ENCODE peak calls at places on chromosomes 1 and 21, in ten cellular contexts. S is endothelial cell of umbilical vein, B is NB4, C is GM12878, D is vagina, G is breast epithelium, P is upper lobe of left lung, T is A549, E is stomach, U is IMR-90. L is an unnamed sample.

GRCh38 chr1:36766481-36766880 is 267.8 kb downstream of the GRIK3 start:
- DNase-seq in U (no peak), T (no peak), E (no peak), S (no peak), P (no peak), B (no peak), G (no peak), C (no peak), D (no peak), L (no peak)

GRCh38 chr21:35016071-35016470 is 33.0 kb downstream of the RUNX1 start:
- DNase-seq in B (no peak), T (no peak), C (no peak), G (no peak), D (peak), P (no peak), E (no peak), U (no peak), S (no peak), L (no peak)

GRCh38 chr1:85278853-85279314 is 2.5 kb upstream of the BCL10 start:
- DNase-seq in G (no peak), U (peak), S (peak), T (peak), D (no peak), P (no peak), E (peak), B (peak), C (no peak), L (no peak)

GRCh38 chr21:38494254-38494648 is 4.0 kb downstream of the ERG start:
- DNase-seq in S (no peak), E (no peak), U (no peak), C (no peak), P (no peak), B (no peak), G (no peak), T (no peak), D (no peak), L (no peak)

GRCh38 chr1:50415235-50416149 is 7.8 kb downstream of the DMRTA2 start:
- DNase-seq in G (no peak), U (no peak), C (no peak), T (no peak), S (no peak), P (peak), D (no peak), B (no peak), E (no peak), L (no peak)

GRCh38 chr21:36134820-36135390 is at the start of gene CBR3:
- DNase-seq in P (peak), T (peak), D (no peak), B (peak), E (peak), U (peak), S (peak), C (no peak), G (no peak), L (no peak)

GRCh38 chr1:119564548-119564947 is 57.5 kb downstream of the HSD3B1 start:
- DNase-seq in C (peak), B (no peak), S (no peak), D (no peak), P (no peak), E (no peak), U (no peak), T (no peak), G (no peak), L (no peak)

GRCh38 chr1:16617101-16617727 is 3.9 kb upstream of the NBPF1 start:
- DNase-seq in G (peak), T (no peak), D (peak), C (no peak), U (no peak), P (peak), B (no peak), E (peak), S (no peak), L (no peak)

GRCh38 chr1:156885314-156885713 is 8.2 kb upstream of the PEAR1 start:
- DNase-seq in U (no peak), S (no peak), P (no peak), D (no peak), E (no peak), C (no peak), B (no peak), T (no peak), G (no peak), L (no peak)

GRCh38 chr1:226624526-226624925 is 76.0 kb downstream of the STUM start:
- DNase-seq in E (no peak), B (no peak), D (no peak), G (no peak), C (no peak), U (peak), T (no peak), P (no peak), S (no peak), L (no peak)

GRCh38 chr1:46223472-46223943 is 20.4 kb downstream of the LURAP1 start:
- DNase-seq in C (no peak), S (peak), E (peak), T (peak), B (peak), G (peak), D (no peak), U (peak), P (no peak), L (no peak)

GRCh38 chr1:46221749-46222148 is 18.6 kb downstream of the LURAP1 start:
- DNase-seq in S (no peak), P (no peak), C (no peak), E (no peak), G (no peak), B (no peak), D (no peak), T (no peak), U (no peak), L (no peak)

GRCh38 chr1:46218443-46218842 is 15.3 kb downstream of the LURAP1 start:
- DNase-seq in S (no peak), D (no peak), P (no peak), U (no peak), T (no peak), G (no peak), E (no peak), B (no peak), C (no peak), L (no peak)

GRCh38 chr1:46219551-46220520 is 16.7 kb downstream of the LURAP1 start:
- DNase-seq in D (no peak), P (peak), C (no peak), S (no peak), U (no peak), E (no peak), G (no peak), B (no peak), T (no peak), L (no peak)

GRCh38 chr1:46220808-46221207 is 17.7 kb downstream of the LURAP1 start:
- DNase-seq in D (no peak), P (no peak), U (no peak), T (no peak), S (no peak), B (no peak), C (no peak), G (no peak), E (no peak), L (no peak)
- TF ChIP-seq POLR2A in D (no peak), P (no peak), U (no peak), T (no peak), S (no peak), B (no peak), C (no peak), G (no peak), E (no peak), L (no peak)

GRCh38 chr1:170685166-170685565 is 21.2 kb downstream of the PRRX1 start:
- DNase-seq in P (no peak), D (no peak), U (peak), T (no peak), C (no peak), B (no peak), S (no peak), E (no peak), G (no peak), L (no peak)

GRCh38 chr1:170682809-170683208 is 18.9 kb downstream of the PRRX1 start:
- DNase-seq in G (no peak), B (no peak), D (no peak), E (no peak), T (no peak), S (no peak), U (no peak), P (no peak), C (no peak), L (no peak)

GRCh38 chr1:170691258-170691657 is 27.3 kb downstream of the PRRX1 start:
- DNase-seq in E (no peak), D (no peak), U (no peak), S (no peak), G (no peak), B (no peak), T (no peak), P (no peak), C (no peak), L (no peak)

GRCh38 chr1:170692866-170693575 is 29.1 kb downstream of the PRRX1 start:
- DNase-seq in C (no peak), B (peak), U (peak), E (no peak), P (no peak), G (no peak), T (no peak), D (no peak), S (peak), L (no peak)

DNA sequence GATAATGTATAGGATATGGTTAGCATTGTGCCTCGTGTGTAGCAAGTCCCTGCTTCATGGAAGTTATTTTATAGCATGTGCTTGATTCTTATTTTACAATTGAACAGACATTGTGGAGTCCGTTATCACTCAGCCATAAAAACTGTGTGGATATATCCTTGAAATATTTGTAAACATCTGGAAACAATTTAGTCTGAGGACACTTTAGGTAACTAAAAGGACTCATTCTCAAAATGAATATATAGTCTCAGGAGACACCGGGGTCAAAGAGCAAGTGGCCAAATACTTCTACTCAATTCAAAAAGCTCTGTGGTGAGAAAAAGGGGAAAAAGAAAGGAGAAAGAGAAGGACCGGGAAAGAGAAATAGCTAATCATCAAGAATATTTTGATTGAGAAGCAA is 23.7 kb downstream of the PRRX1 start:
- DNase-seq in T (no peak), P (no peak), B (no peak), E (no peak), S (no peak), G (no peak), C (no peak), D (no peak), U (no peak), L (no peak)
- H3K4me3 ChIP-seq in T (no peak), P (no peak), B (no peak), E (no peak), S (no peak), G (no peak), C (no peak), D (no peak), U (no peak), L (no peak)

GRCh38 chr1:210362526-210362925 is 33.8 kb downstream of the HHAT start:
- DNase-seq in E (no peak), U (peak), C (no peak), B (no peak), T (no peak), D (no peak), P (no peak), G (no peak), S (peak), L (no peak)

GRCh38 chr1:210359255-210359654 is 30.6 kb downstream of the HHAT start:
- DNase-seq in S (no peak), T (no peak), B (no peak), E (no peak), C (no peak), G (no peak), P (no peak), U (no peak), D (no peak), L (no peak)

GRCh38 chr1:210361665-210362064 is 33.0 kb downstream of the HHAT start:
- DNase-seq in C (no peak), P (no peak), S (no peak), D (no peak), T (no peak), E (no peak), B (no peak), G (no peak), U (no peak), L (no peak)

GRCh38 chr1:210363119-210363518 is 34.4 kb downstream of the HHAT start:
- DNase-seq in T (no peak), D (no peak), U (no peak), G (no peak), S (no peak), C (no peak), P (peak), B (no peak), E (no peak), L (no peak)

DNA sequence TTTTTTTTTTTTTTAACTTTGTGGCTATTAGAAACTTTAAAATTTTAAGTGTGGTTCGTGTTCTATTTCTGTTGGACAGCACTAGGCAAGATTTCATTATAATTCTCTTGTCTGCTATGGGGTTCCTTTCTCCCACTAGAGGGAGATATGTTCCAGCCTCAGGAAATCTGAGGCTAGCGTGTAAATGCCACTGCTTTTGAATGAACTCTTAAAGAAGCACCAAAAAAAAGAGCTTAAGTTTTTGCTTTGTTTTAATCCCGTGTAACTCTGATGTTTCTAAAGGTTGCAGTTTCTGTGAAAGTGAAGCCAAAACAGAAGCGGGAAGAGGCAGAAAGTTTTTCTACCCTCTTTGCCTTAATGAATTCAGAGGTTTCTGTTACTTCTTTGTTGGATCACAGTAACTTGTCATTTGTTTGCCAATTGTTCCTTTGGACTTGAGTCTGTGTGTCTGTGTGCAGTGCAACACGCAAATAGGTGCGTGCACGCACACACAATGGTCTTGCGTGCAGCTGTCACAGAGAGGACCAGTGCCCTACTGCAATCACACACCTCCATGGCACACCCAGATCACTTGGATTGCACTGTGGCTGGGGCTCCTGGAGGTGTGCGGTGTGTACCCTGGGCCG is 32.3 kb downstream of the HHAT start:
- DNase-seq in E (no peak), S (peak), T (peak), C (no peak), B (peak), P (no peak), D (no peak), G (no peak), U (peak), L (no peak)
- TF ChIP-seq CTCF in E (peak), S (peak), T (peak), C (peak), B (peak), P (peak), D (peak), G (peak), U (peak), L (peak)

DNA sequence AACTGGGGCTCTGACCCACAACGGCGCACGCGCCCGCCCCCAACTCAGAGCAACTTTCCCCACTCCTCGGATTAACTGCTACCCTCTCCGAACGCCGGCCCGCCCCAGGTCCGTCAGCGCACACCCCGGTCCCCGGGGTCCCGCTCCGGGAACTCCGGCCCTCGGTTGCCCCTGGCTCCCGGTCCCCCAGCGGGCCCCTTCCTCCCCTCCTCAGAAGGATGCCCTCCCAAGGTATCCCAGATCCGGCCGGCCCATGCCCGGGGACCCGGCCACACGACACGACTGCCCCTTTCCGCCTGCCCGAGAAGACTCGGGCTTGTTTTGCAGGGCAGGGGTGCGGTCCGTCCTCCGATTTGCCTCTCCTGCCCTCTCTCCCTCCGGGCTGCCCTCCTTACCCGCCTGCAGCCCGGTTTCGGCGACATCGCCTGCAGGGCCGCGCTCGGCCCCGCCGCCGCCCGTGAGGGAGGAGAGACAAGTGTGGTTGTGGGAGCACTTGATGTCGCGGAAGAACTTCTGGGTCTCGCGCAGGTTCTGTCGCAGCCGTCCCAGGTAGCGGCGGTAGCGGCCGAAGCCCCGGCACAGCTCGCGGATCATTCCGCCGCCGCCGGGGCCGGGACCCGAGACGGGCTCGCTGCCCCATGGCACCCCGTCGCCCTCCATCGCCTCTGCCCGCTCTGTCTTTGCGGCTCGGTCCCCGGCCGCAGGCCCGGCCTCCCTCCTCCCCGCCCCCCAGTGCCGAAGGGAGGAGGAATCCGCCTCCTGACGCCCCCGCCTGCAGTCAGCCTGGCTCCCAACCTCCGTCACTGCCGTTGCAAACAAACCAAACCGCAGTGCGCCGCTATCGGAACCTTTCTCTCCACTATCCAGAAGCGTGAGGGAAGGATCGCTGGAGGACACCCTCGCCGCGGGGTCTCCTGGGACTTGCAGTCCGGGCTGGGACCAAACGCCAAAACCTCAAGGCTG is at the start of gene DSTYK:
- DNase-seq in E (peak), T (peak), C (peak), P (peak), G (peak), B (peak), U (peak), S (peak), D (peak), L (peak)
- TF ChIP-seq POLR2A in E (no peak), T (peak), C (peak), P (no peak), G (no peak), B (peak), U (peak), S (peak), D (no peak), L (peak)

DNA sequence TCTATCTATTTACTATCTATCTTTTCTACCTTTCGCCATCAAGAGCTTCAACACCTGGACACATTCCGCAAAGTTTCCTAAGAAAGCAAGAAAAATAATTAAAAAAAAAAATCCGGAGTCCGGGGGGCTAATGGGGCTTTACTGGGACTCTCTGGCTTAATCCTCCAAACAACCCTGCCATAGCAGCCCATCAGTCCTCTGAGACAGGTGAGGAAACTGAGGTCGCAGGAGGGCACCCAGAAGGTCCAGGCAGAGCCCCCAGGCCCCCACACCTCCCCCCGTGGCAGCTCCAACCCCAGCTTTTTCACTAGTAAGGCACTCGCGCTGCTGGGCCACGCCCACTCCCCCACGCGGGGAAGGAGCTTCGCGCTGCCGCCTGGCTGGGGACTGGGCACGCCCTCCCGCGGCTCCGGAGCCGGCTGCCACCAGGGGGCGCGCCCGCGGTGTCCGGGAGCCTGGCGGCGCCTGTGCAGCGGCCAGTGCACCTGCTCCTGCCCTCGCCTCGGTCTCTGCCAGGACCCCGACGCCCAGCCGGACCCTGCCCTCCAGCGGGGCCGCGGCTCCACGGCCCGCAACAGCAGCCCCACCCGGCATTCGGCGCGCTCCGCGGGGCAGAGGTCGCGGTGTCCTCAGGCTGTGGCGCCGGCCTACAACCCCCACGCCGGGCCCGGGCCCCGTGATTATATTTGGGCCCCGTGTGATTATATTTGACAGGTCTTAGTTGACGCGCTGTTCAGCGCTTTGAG is 54.1 kb upstream of the SAMD11 start:
- DNase-seq in P (peak), T (peak), U (peak), S (peak), G (peak), B (peak), E (peak), D (no peak), C (no peak), L (no peak)
- H3K4me3 ChIP-seq in P (no peak), T (no peak), U (no peak), S (no peak), G (peak), B (no peak), E (peak), D (no peak), C (no peak), L (no peak)

GRCh38 chr1:30548294-30548693 is 175.1 kb downstream of the MATN1 start:
- DNase-seq in U (no peak), G (no peak), P (no peak), S (no peak), D (no peak), B (no peak), C (no peak), T (no peak), E (no peak), L (no peak)

GRCh38 chr1:30550365-30551220 is 172.8 kb downstream of the MATN1 start:
- DNase-seq in G (no peak), P (peak), B (no peak), C (no peak), T (no peak), D (no peak), S (no peak), E (no peak), U (no peak), L (no peak)

GRCh38 chr1:30551603-30552002 is 171.8 kb downstream of the MATN1 start:
- DNase-seq in E (no peak), C (no peak), T (no peak), G (no peak), U (no peak), S (no peak), P (no peak), D (no peak), B (no peak), L (no peak)
- TF ChIP-seq CTCF in E (no peak), C (no peak), T (no peak), G (no peak), U (no peak), S (no peak), P (no peak), D (no peak), B (no peak), L (no peak)

DNA sequence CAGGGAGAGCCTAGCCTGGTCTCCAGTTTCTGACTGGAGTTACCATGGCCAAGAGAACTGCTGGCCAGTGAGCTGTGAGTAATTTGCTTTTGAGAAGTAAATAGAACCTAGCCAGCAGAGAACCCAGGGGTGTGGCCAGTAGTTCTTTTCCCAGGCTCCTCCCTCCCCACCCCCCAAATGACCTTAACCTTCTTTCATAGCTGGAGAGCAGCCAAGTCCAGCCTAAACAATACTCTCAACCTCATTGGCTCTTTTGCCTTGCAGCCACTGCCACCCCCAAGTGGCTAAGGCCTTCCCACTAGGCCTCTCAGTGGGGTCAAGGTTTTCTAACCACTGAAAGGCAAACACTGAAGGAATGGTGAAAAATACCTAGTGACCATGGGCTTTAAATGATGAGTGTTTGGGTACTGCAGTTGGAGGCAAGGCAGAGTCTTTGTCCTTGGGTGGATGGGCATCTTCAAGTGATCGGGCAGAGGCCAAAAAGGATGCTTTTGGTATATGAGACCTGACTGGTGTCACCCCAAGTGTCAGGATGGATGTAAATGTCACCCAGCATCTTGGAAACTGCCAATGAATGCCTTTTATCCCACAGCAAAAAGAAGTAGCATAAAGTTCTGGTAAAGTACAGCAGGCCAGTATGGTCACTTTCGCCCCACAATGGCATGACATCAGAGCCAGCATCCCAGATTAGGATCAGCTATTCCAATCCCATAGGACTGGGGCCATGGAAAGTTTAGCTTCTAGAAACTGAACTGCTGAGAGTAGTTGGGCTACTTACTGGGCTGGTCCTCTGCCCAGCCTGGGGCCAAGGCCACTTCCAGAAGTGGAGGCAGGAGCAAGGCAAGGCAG is 3.5 kb upstream of the PIGV start:
- DNase-seq in C (no peak), G (no peak), E (peak), P (no peak), B (peak), S (peak), U (peak), D (no peak), T (peak), L (no peak)
- TF ChIP-seq POLR2A in C (no peak), G (no peak), E (no peak), P (no peak), B (no peak), S (no peak), U (no peak), D (no peak), T (no peak), L (no peak)